ENCODE peak calls at places on chromosomes 2 and 18, in four cellular contexts. One of them, this sample, is unnamed.

GRCh38 chr2:165120740-165121467 is 82.9 kb downstream of the SCN3A start:
- DNase-seq in iris pigment epithelial cell: no peak
- DNase-seq in lower lobe of right lung: no peak
- DNase-seq in fibroblast of pulmonary artery: no peak
- DNase-seq in this sample: no peak

GRCh38 chr18:77108001-77108692 is 24.4 kb downstream of the MBP start:
- DNase-seq in iris pigment epithelial cell: peak
- DNase-seq in lower lobe of right lung: no peak
- DNase-seq in fibroblast of pulmonary artery: peak
- DNase-seq in this sample: peak

GRCh38 chr2:76861708-76862107 is 660.5 kb downstream of the LRRTM4 start:
- DNase-seq in iris pigment epithelial cell: peak
- DNase-seq in lower lobe of right lung: no peak
- DNase-seq in fibroblast of pulmonary artery: peak
- DNase-seq in this sample: no peak

GRCh38 chr2:65715328-65715727 is 282.9 kb upstream of the SPRED2 start:
- DNase-seq in iris pigment epithelial cell: no peak
- DNase-seq in lower lobe of right lung: no peak
- DNase-seq in fibroblast of pulmonary artery: no peak
- DNase-seq in this sample: no peak

GRCh38 chr2:159090514-159091201 is 122.2 kb downstream of the TANC1 start:
- DNase-seq in iris pigment epithelial cell: peak
- DNase-seq in lower lobe of right lung: no peak
- DNase-seq in fibroblast of pulmonary artery: peak
- DNase-seq in this sample: peak

GRCh38 chr2:72325592-72326422 is 178.1 kb upstream of the CYP26B1 start:
- DNase-seq in iris pigment epithelial cell: peak
- DNase-seq in lower lobe of right lung: no peak
- DNase-seq in fibroblast of pulmonary artery: peak
- DNase-seq in this sample: peak

GRCh38 chr2:96869824-96870630 is at the start of gene SEMA4C:
- DNase-seq in iris pigment epithelial cell: peak
- DNase-seq in lower lobe of right lung: peak
- DNase-seq in fibroblast of pulmonary artery: peak
- DNase-seq in this sample: no peak

GRCh38 chr2:181438298-181438697 is 18.9 kb upstream of the ITGA4 start:
- DNase-seq in iris pigment epithelial cell: no peak
- DNase-seq in lower lobe of right lung: no peak
- DNase-seq in fibroblast of pulmonary artery: no peak
- DNase-seq in this sample: peak

GRCh38 chr2:45650851-45651414 is 542 bp upstream of the PRKCE start:
- DNase-seq in iris pigment epithelial cell: peak
- DNase-seq in lower lobe of right lung: peak
- DNase-seq in fibroblast of pulmonary artery: peak
- DNase-seq in this sample: peak

GRCh38 chr18:76346490-76347130 is 148.4 kb downstream of the ZNF516 start:
- DNase-seq in iris pigment epithelial cell: no peak
- DNase-seq in lower lobe of right lung: no peak
- DNase-seq in fibroblast of pulmonary artery: no peak
- DNase-seq in this sample: no peak

GRCh38 chr18:59719533-59720325 is 22.5 kb upstream of the CCBE1 start:
- DNase-seq in iris pigment epithelial cell: peak
- DNase-seq in lower lobe of right lung: no peak
- DNase-seq in fibroblast of pulmonary artery: peak
- DNase-seq in this sample: no peak

GRCh38 chr2:240453461-240454030 is 18.1 kb downstream of the GPC1 start:
- DNase-seq in iris pigment epithelial cell: no peak
- DNase-seq in lower lobe of right lung: peak
- DNase-seq in fibroblast of pulmonary artery: no peak
- DNase-seq in this sample: no peak

GRCh38 chr2:241680827-241681599 is 5.6 kb downstream of the DTYMK start:
- DNase-seq in iris pigment epithelial cell: peak
- DNase-seq in lower lobe of right lung: no peak
- DNase-seq in fibroblast of pulmonary artery: peak
- DNase-seq in this sample: peak

GRCh38 chr2:46985512-46985911 is 69.9 kb upstream of the MCFD2 start:
- DNase-seq in iris pigment epithelial cell: peak
- DNase-seq in lower lobe of right lung: no peak
- DNase-seq in fibroblast of pulmonary artery: no peak
- DNase-seq in this sample: peak

GRCh38 chr18:10252952-10253680 is 201.3 kb upstream of the APCDD1 start:
- DNase-seq in iris pigment epithelial cell: no peak
- DNase-seq in lower lobe of right lung: no peak
- DNase-seq in fibroblast of pulmonary artery: no peak
- DNase-seq in this sample: peak

GRCh38 chr2:168465594-168465993 is 9.5 kb downstream of the CERS6 start:
- DNase-seq in iris pigment epithelial cell: no peak
- DNase-seq in lower lobe of right lung: no peak
- DNase-seq in fibroblast of pulmonary artery: no peak
- DNase-seq in this sample: no peak

GRCh38 chr2:31467426-31467825 is 52.9 kb upstream of the XDH start:
- DNase-seq in iris pigment epithelial cell: no peak
- DNase-seq in lower lobe of right lung: no peak
- DNase-seq in fibroblast of pulmonary artery: no peak
- DNase-seq in this sample: peak

GRCh38 chr2:136141510-136142154 is 23.7 kb upstream of the CXCR4 start:
- DNase-seq in iris pigment epithelial cell: no peak
- DNase-seq in lower lobe of right lung: no peak
- DNase-seq in fibroblast of pulmonary artery: no peak
- DNase-seq in this sample: peak

GRCh38 chr2:241188386-241189092 is at the start of gene ANO7:
- DNase-seq in iris pigment epithelial cell: no peak
- DNase-seq in lower lobe of right lung: peak
- DNase-seq in fibroblast of pulmonary artery: no peak
- DNase-seq in this sample: no peak

GRCh38 chr2:217650716-217651360 is 352.0 kb downstream of the TNS1 start:
- DNase-seq in iris pigment epithelial cell: peak
- DNase-seq in lower lobe of right lung: no peak
- DNase-seq in fibroblast of pulmonary artery: peak
- DNase-seq in this sample: peak

GRCh38 chr18:35174093-35174731 is 66.6 kb upstream of the ZNF397 start:
- DNase-seq in iris pigment epithelial cell: no peak
- DNase-seq in lower lobe of right lung: no peak
- DNase-seq in fibroblast of pulmonary artery: no peak
- DNase-seq in this sample: no peak

GRCh38 chr2:197969391-197969893 is 165.0 kb downstream of the PLCL1 start:
- DNase-seq in iris pigment epithelial cell: peak
- DNase-seq in lower lobe of right lung: no peak
- DNase-seq in fibroblast of pulmonary artery: peak
- DNase-seq in this sample: peak

This sample was measured in bronchial epithelial cell.